ENCODE peak calls at places on chromosomes 7 and 10, in six cellular contexts. Y is GM12892, G is suprapubic skin, L is transverse colon, H is GM12891, R is prostate gland. A is an unnamed sample.

GRCh38 chr10:21172774-21173432 is 275.8 kb upstream of the NEBL start:
- DNase-seq in L (peak; percentile 17), H (no peak), Y (peak; percentile 13), G (no peak), R (peak; percentile 31), A (peak; percentile 32)

GRCh38 chr10:23818484-23818883 is 379.6 kb downstream of the OTUD1 start:
- DNase-seq in L (no peak), G (no peak), R (no peak), Y (no peak), H (no peak), A (no peak)

GRCh38 chr7:95690367-95690947 is 81.9 kb upstream of the DYNC1I1 start:
- DNase-seq in G (no peak), H (no peak), Y (no peak), R (no peak), L (no peak), A (no peak)

GRCh38 chr10:94602729-94603515 is 57.3 kb downstream of the HELLS start:
- DNase-seq in G (no peak), H (no peak), L (no peak), R (no peak), Y (no peak), A (no peak)

GRCh38 chr7:92053312-92053711 is 81.0 kb downstream of the CYP51A1 start:
- DNase-seq in Y (no peak), G (no peak), R (no peak), H (no peak), L (no peak), A (no peak)

GRCh38 chr10:115996031-115996430 is 277.0 kb downstream of the GFRA1 start:
- DNase-seq in R (no peak), L (no peak), G (no peak), Y (no peak), H (no peak), A (no peak)

GRCh38 chr10:112379635-112380296 is 5.8 kb downstream of the ACSL5 start:
- DNase-seq in H (no peak), R (no peak), Y (no peak), L (peak; percentile 49), G (no peak), A (no peak)

GRCh38 chr10:97297556-97298222 is 5.3 kb upstream of the ARHGAP19 start:
- DNase-seq in R (no peak), L (no peak), Y (no peak), H (no peak), G (no peak), A (no peak)

GRCh38 chr7:17405786-17406185 is 107.3 kb downstream of the AHR start:
- DNase-seq in H (no peak), L (no peak), R (no peak), G (no peak), Y (no peak), A (no peak)

GRCh38 chr7:138875794-138876193 is 77.8 kb upstream of the ATP6V0A4 start:
- DNase-seq in Y (no peak), G (no peak), L (no peak), H (no peak), R (no peak), A (no peak)

GRCh38 chr7:159012353-159013069 is 132.2 kb downstream of the VIPR2 start:
- DNase-seq in H (no peak), Y (no peak), L (peak; percentile 57), R (peak; percentile 93), G (no peak), A (peak; percentile 88)

GRCh38 chr10:122052702-122053101 is 63.7 kb downstream of the TACC2 start:
- DNase-seq in G (no peak), R (no peak), Y (no peak), L (no peak), H (no peak), A (no peak)

GRCh38 chr10:122050811-122051210 is 61.8 kb downstream of the TACC2 start:
- DNase-seq in H (no peak), R (no peak), L (no peak), G (peak; percentile 34), Y (no peak), A (no peak)

GRCh38 chr10:122050316-122050715 is 61.4 kb downstream of the TACC2 start:
- DNase-seq in R (no peak), L (peak; percentile 73), H (no peak), G (peak; percentile 54), Y (no peak), A (peak; percentile 71)

GRCh38 chr10:122053314-122053713 is 64.4 kb downstream of the TACC2 start:
- DNase-seq in G (no peak), R (no peak), L (no peak), Y (no peak), H (no peak), A (no peak)

GRCh38 chr10:122051609-122052385 is 62.8 kb downstream of the TACC2 start:
- DNase-seq in G (no peak), L (peak; percentile 75), R (peak; percentile 67), Y (no peak), H (no peak), A (peak; percentile 77)
- TF ChIP-seq POLR2AphosphoS5 in G (no peak), L (no peak), R (peak; percentile 65), Y (no peak), H (no peak), A (peak; percentile 25)

DNA sequence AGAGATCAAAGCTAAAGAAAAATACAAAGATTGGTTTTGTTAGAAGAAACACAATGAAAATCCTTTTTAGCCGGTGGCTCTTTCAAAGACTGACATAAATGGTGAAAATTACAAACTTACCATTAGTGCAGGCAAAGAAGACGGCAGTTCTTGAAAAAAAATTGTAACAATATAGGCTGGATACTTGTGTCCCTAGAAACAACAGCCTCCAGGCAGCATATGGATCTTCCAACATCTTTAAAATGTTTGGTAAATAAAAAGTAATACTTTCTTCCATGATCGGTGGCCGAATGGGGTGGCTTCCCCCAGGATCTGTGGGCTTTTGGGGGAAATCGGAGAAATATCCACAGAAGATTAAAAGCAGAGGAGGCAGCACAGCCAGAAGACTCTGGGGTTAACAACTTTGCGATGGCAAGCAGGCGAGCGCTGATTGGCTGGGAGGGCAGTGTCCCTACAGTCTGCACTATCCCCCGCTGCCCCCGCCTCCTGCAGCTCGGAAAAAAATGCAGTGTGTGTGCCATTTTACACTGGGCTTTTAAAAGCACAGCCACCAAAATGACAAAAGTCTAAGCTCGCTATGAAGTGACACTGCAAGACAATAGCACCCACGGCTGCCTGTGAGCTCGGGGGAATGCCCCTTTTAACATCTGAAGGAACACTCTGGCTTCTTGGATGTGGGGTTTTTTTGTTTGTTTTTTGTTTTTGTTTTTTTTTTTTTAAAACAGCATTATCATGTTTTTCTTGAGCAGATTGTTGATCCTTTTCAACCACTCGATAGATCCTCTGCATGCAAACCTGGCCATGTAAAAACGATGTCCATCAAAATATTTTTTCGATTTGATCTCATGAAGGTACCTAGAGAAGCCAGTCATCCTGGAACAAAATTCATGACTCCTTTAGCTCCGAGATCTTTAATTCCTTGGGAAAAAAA is 31.7 kb upstream of the EPC1 start:
- DNase-seq in H (peak; percentile 28), R (peak; percentile 95), L (peak; percentile 96), G (peak; percentile 97), Y (peak; percentile 29), A (peak; percentile 91)
- TF ChIP-seq POLR2A in H (peak; percentile 77), R (peak; percentile 68), L (peak; percentile 75), G (no peak), Y (peak; percentile 60), A (no peak)

GRCh38 chr10:15439381-15439837 is 68.3 kb upstream of the FAM171A1 start:
- DNase-seq in H (no peak), R (no peak), G (no peak), L (peak; percentile 19), Y (no peak), A (no peak)
- TF ChIP-seq POLR2AphosphoS5 in H (no peak), R (no peak), G (no peak), L (no peak), Y (no peak), A (peak; percentile 54)

GRCh38 chr10:73730153-73730906 is 13.8 kb upstream of the SEC24C start:
- DNase-seq in R (peak; percentile 85), Y (peak; percentile 58), H (peak; percentile 56), G (peak; percentile 94), L (peak; percentile 91), A (peak; percentile 93)
- TF ChIP-seq POLR2A in R (peak; percentile 56), Y (peak; percentile 94), H (peak; percentile 92), G (no peak), L (peak; percentile 65), A (no peak)

GRCh38 chr10:72106896-72107295 is 18.5 kb upstream of the SPOCK2 start:
- DNase-seq in Y (no peak), L (no peak), G (no peak), H (no peak), R (no peak), A (no peak)
- TF ChIP-seq POLR2AphosphoS5 in Y (no peak), L (no peak), G (no peak), H (no peak), R (no peak), A (no peak)

GRCh38 chr10:14700551-14700950 is 74.1 kb downstream of the FAM107B start:
- DNase-seq in R (no peak), H (no peak), G (no peak), Y (no peak), L (no peak), A (no peak)
- TF ChIP-seq POLR2A in R (no peak), H (no peak), G (no peak), Y (no peak), L (no peak), A (no peak)

GRCh38 chr10:114791768-114792167 is 29.8 kb upstream of the FHIP2A start:
- DNase-seq in Y (no peak), R (no peak), H (no peak), G (no peak), L (no peak), A (no peak)

GRCh38 chr10:114795039-114795438 is 26.5 kb upstream of the FHIP2A start:
- DNase-seq in L (no peak), H (no peak), R (no peak), G (no peak), Y (no peak), A (no peak)
- TF ChIP-seq POLR2AphosphoS5 in L (no peak), H (no peak), R (no peak), G (no peak), Y (no peak), A (no peak)

DNA sequence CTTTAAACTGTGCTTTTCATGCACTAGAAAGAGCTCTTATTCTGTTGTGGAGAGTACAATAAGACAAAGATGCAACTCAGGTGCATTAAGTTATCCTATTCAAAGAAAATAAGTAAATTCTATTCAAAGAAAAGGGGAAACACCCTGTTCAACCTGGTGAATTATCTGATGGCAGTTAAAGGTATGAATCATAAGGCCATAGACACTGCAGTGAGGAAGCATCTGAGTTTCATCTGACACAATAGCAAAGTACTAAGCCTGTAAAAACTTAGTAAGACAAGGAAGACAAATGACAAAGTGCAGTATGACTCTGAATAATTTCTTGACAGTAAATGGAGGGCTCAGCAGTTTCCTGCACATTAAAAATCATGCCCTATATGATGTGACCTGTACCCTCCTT is 91.0 kb upstream of the LRRTM3 start:
- DNase-seq in G (no peak), Y (no peak), R (no peak), H (no peak), L (no peak), A (no peak)
- TF ChIP-seq POLR2A in G (no peak), Y (no peak), R (no peak), H (no peak), L (no peak), A (no peak)

GRCh38 chr7:11290859-11291258 is 317.2 kb downstream of the PHF14 start:
- DNase-seq in H (no peak), G (no peak), Y (no peak), L (no peak), R (no peak), A (no peak)
- TF ChIP-seq POLR2AphosphoS5 in H (no peak), G (no peak), Y (no peak), L (no peak), R (no peak), A (no peak)